ENCODE peak calls at places on chromosomes 7 and 10, in six cellular contexts. F is posterior cingulate gyrus; Q is T1000; E is aorta; J is activated naive CD8-positive, alpha-beta T cell treated with anti-CD3 and anti-CD28 coated beads for 36 hours; Z is HEK293T. C is an unnamed sample.

GRCh38 chr10:34628174-34628802 is 186.8 kb downstream of the PARD3 start:
- DNase-seq in F (no peak), Q (no peak), E (peak), J (no peak), Z (peak), C (no peak)

GRCh38 chr7:25430200-25430953 is 202.1 kb upstream of the NPVF start:
- DNase-seq in F (no peak), Q (no peak), E (no peak), J (no peak), Z (no peak), C (no peak)

GRCh38 chr7:152423991-152424347 is 11.8 kb downstream of the KMT2C start:
- DNase-seq in F (no peak), Q (no peak), E (no peak), J (no peak), Z (no peak), C (no peak)

GRCh38 chr10:14750900-14751575 is 23.7 kb downstream of the FAM107B start:
- DNase-seq in F (no peak), Q (no peak), E (no peak), J (no peak), Z (no peak), C (no peak)

GRCh38 chr10:46282460-46283216 is 4.2 kb upstream of the ANTXRL start:
- DNase-seq in F (peak), Q (no peak), E (peak), J (peak), Z (peak), C (no peak)

GRCh38 chr10:104350146-104350635 is 3.4 kb upstream of the CFAP58 start:
- DNase-seq in F (no peak), Q (no peak), E (no peak), J (no peak), Z (peak), C (no peak)

GRCh38 chr10:132847416-132847777 is 61.5 kb upstream of the NKX6-2 start:
- DNase-seq in F (no peak), Q (no peak), E (peak), J (no peak), Z (no peak), C (no peak)

GRCh38 chr7:159099217-159099655 is 45.4 kb downstream of the VIPR2 start:
- DNase-seq in F (no peak), Q (no peak), E (peak), J (no peak), Z (no peak), C (no peak)

GRCh38 chr10:3010327-3010726 is 57.0 kb upstream of the PFKP start:
- DNase-seq in F (no peak), Q (no peak), E (no peak), J (no peak), Z (no peak), C (no peak)